ENCODE peak calls at places on chromosomes 2 and 18, in eight cellular contexts. O, R, Z, X, K, E, Y and F are unnamed samples.
A peak's percentile ranks its signal among the peaks of the same experiment; 100 is the strongest.

GRCh38 chr2:239313776-239314175 is 87.0 kb downstream of the HDAC4 start:
- DNase-seq in Y (peak; percentile 24), R (peak; percentile 26), E (no peak), X (no peak), K (no peak), Z (no peak), O (no peak), F (peak; percentile 54)

GRCh38 chr2:187372213-187372612 is 75.8 kb downstream of the CALCRL start:
- DNase-seq in O (peak; percentile 25), E (no peak), K (no peak), R (no peak), X (no peak), Z (no peak), Y (no peak), F (no peak)

GRCh38 chr2:137202310-137202709 is 437.0 kb downstream of the THSD7B start:
- DNase-seq in X (no peak), O (no peak), R (no peak), E (no peak), K (no peak), Z (no peak), Y (no peak), F (no peak)

GRCh38 chr18:39840406-39840805 is 2114.6 kb upstream of the PIK3C3 start:
- DNase-seq in Y (no peak), R (no peak), X (no peak), K (no peak), Z (peak; percentile 47), E (no peak), O (no peak), F (no peak)

GRCh38 chr18:22567794-22568193 is 150.1 kb upstream of the CTAGE1 start:
- DNase-seq in E (no peak), Z (no peak), K (no peak), O (no peak), X (no peak), R (no peak), Y (no peak), F (no peak)

GRCh38 chr18:22433960-22434359 is 16.2 kb upstream of the CTAGE1 start:
- DNase-seq in X (no peak), R (no peak), E (no peak), O (no peak), Z (no peak), K (no peak), Y (no peak), F (no peak)

GRCh38 chr18:43279015-43279758 is 1.9 kb upstream of the SYT4 start:
- DNase-seq in E (peak; percentile 31), Z (no peak), K (no peak), O (no peak), X (no peak), Y (no peak), R (no peak), F (no peak)

GRCh38 chr2:223586261-223586660 is 15.9 kb downstream of the SCG2 start:
- DNase-seq in O (no peak), R (no peak), E (no peak), Z (no peak), X (no peak), K (no peak), Y (no peak), F (no peak)

GRCh38 chr2:13227543-13227942 is 510.8 kb downstream of the TRIB2 start:
- DNase-seq in Z (no peak), O (no peak), R (no peak), Y (no peak), E (no peak), X (no peak), K (no peak), F (no peak)

GRCh38 chr2:218394298-218395089 is 5.2 kb upstream of the CTDSP1 start:
- DNase-seq in R (peak; percentile 79), Z (no peak), E (no peak), K (no peak), X (no peak), Y (no peak), O (peak; percentile 40), F (no peak)

GRCh38 chr2:120845281-120845680 is 109.6 kb downstream of the GLI2 start:
- DNase-seq in K (peak; percentile 62), E (no peak), Y (no peak), R (peak; percentile 48), X (no peak), O (peak; percentile 80), Z (no peak), F (no peak)

GRCh38 chr18:52451851-52452250 is 111.9 kb downstream of the DCC start:
- DNase-seq in Z (no peak), K (no peak), O (no peak), X (no peak), E (no peak), Y (no peak), R (no peak), F (no peak)

GRCh38 chr2:127416486-127417001 is 1.7 kb upstream of the PROC start:
- DNase-seq in K (no peak), O (no peak), E (no peak), R (no peak), X (no peak), Y (no peak), Z (no peak), F (no peak)

GRCh38 chr18:8780227-8780626 is 74.9 kb downstream of the MTCL1 start:
- DNase-seq in R (no peak), K (no peak), X (no peak), Y (peak; percentile 18), E (no peak), Z (no peak), O (no peak), F (no peak)

GRCh38 chr2:101442667-101443061 is 32.2 kb downstream of the RFX8 start:
- DNase-seq in Y (no peak), R (no peak), E (peak; percentile 59), Z (no peak), K (no peak), X (no peak), O (no peak), F (no peak)
- TF ChIP-seq CTCF in Y (no peak), R (no peak), E (peak; percentile 82), Z (peak; percentile 39), K (no peak), X (no peak), O (no peak), F (no peak)

GRCh38 chr18:74473976-74474375 is 16.9 kb upstream of the DIPK1C start:
- DNase-seq in Z (no peak), E (no peak), X (no peak), R (no peak), K (no peak), O (no peak), Y (no peak), F (no peak)

GRCh38 chr18:74478316-74478715 is 17.8 kb upstream of the CNDP2 start:
- DNase-seq in Y (no peak), E (no peak), X (no peak), Z (no peak), R (no peak), K (no peak), O (no peak), F (no peak)

GRCh38 chr18:74477771-74478170 is 18.4 kb upstream of the CNDP2 start:
- DNase-seq in X (no peak), R (no peak), Z (no peak), O (no peak), Y (no peak), E (no peak), K (no peak), F (no peak)

GRCh38 chr18:74478876-74479275 is 17.3 kb upstream of the CNDP2 start:
- DNase-seq in O (no peak), R (no peak), Y (no peak), Z (no peak), E (no peak), X (no peak), K (no peak), F (no peak)

DNA sequence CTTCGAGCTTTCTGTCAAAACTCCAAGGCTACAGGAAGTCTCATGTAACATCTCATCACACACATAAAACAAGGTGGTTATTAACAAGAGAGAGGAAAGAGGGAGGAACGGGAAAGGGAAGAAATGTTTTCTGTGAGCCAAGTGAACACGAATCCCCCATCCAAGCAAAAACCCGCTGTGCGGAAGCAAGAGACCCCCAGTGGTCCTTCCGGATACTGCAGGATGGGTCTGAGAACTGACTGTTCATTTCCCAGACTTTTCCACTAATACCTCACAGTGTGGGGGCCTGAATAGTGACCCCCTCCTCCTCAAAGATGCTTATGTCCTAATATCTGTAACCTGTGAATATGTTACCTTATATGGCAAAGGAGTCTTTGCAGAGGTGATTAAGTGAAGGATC is 19.0 kb upstream of the DIPK1C start:
- DNase-seq in K (peak; percentile 42), Y (no peak), Z (no peak), O (peak; percentile 57), E (peak; percentile 25), X (no peak), R (no peak), F (no peak)
- TF ChIP-seq CTCF in K (peak; percentile 80), Y (peak; percentile 18), Z (peak; percentile 44), O (peak; percentile 77), E (peak; percentile 70), X (no peak), R (peak; percentile 13), F (peak; percentile 84)

DNA sequence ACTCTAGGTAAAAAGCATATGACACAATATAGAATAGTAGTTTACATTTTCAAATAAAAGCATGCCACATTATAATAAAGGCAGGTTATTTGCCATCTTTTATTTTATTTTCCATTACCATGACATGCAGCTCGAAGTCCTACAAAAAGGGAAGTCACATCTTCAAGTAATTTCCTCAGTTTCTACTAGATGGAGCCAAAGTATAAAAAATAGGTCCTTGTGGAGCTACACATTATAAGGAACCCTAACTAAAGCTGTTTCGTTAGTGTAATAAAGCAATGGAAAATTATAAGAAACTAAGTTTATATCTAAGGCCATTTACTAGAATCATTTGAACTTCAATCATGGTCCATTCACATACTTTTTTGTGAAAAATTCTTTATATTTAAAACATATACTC is 674.5 kb downstream of the KCNJ3 start:
- DNase-seq in K (no peak), E (no peak), X (no peak), Y (no peak), O (no peak), Z (no peak), R (no peak), F (no peak)
- TF ChIP-seq CTCF in K (peak; percentile 26), E (peak; percentile 31), X (no peak), Y (no peak), O (no peak), Z (peak; percentile 60), R (no peak), F (peak; percentile 74)

GRCh38 chr2:233096006-233096405 is 35.9 kb downstream of the INPP5D start:
- DNase-seq in E (no peak), X (no peak), K (no peak), O (no peak), Y (no peak), Z (no peak), R (no peak), F (no peak)

GRCh38 chr2:233101826-233102225 is 41.7 kb downstream of the INPP5D start:
- DNase-seq in O (no peak), Z (no peak), R (no peak), X (no peak), Y (no peak), K (no peak), E (no peak), F (no peak)

GRCh38 chr2:233100192-233100998 is 40.3 kb downstream of the INPP5D start:
- DNase-seq in E (no peak), Z (no peak), O (no peak), X (no peak), R (no peak), Y (no peak), K (no peak), F (no peak)

GRCh38 chr2:233094614-233095013 is 34.5 kb downstream of the INPP5D start:
- DNase-seq in Y (no peak), X (no peak), R (no peak), K (no peak), O (no peak), Z (no peak), E (no peak), F (no peak)

GRCh38 chr2:233098615-233099014 is 38.5 kb downstream of the INPP5D start:
- DNase-seq in X (no peak), Y (peak; percentile 46), Z (no peak), K (no peak), E (peak; percentile 31), R (no peak), O (peak; percentile 42), F (no peak)
- TF ChIP-seq CTCF in X (no peak), Y (peak; percentile 27), Z (peak; percentile 40), K (peak; percentile 41), E (peak; percentile 64), R (peak; percentile 24), O (no peak), F (peak; percentile 56)